ENCODE peak calls at places on chromosomes 16 and 17, in nine cellular contexts. G is NCI-H2081; M is GM04503; I is naive thymus-derived CD4-positive, alpha-beta T cell; A is BJ; K is RPMI7951; S is activated CD8-positive, alpha-beta memory T cell treated with anti-CD3 and anti-CD28 coated beads for 48 hours; P is HFFc6; W is hippocampal formation. F is an unnamed sample.

GRCh38 chr16:66399930-66400329 is 27.2 kb upstream of the BEAN1 start:
- DNase-seq in G (peak; percentile 5), M (no peak), I (no peak), A (no peak), K (no peak), S (no peak), P (no peak), W (no peak), F (no peak)

GRCh38 chr16:54647216-54647615 is 283.4 kb upstream of the IRX5 start:
- DNase-seq in G (no peak), M (no peak), I (no peak), A (no peak), K (no peak), S (no peak), P (no peak), W (no peak), F (no peak)

GRCh38 chr17:45320349-45320930 is 3.6 kb upstream of the MAP3K14 start:
- DNase-seq in G (no peak), M (no peak), I (no peak), A (peak; percentile 78), K (peak; percentile 76), S (no peak), P (peak; percentile 70), W (no peak), F (no peak)

GRCh38 chr16:86899757-86900156 is 321.4 kb downstream of the FOXL1 start:
- DNase-seq in G (no peak), M (peak; percentile 11), I (no peak), A (no peak), K (no peak), S (no peak), P (peak; percentile 15), W (no peak), F (no peak)

GRCh38 chr17:39547713-39548478 is 59.8 kb downstream of the NEUROD2 start:
- DNase-seq in G (peak; percentile 54), M (no peak), I (peak; percentile 69), A (no peak), K (peak; percentile 26), S (peak; percentile 70), P (peak; percentile 22), W (peak; percentile 22), F (no peak)

GRCh38 chr16:57904101-57904500 is 66.8 kb downstream of the CNGB1 start:
- DNase-seq in G (no peak), M (no peak), I (no peak), A (no peak), K (no peak), S (no peak), P (no peak), W (no peak), F (no peak)

GRCh38 chr16:58518980-58519368 is 3.7 kb downstream of the SETD6 start:
- DNase-seq in G (no peak), M (no peak), I (no peak), A (no peak), K (no peak), S (no peak), P (no peak), W (no peak), F (no peak)

GRCh38 chr16:70734522-70734921 is 48.7 kb upstream of the MTSS2 start:
- DNase-seq in G (no peak), M (no peak), I (no peak), A (no peak), K (no peak), S (no peak), P (no peak), W (no peak), F (no peak)

GRCh38 chr17:18257268-18257681 is 1.3 kb downstream of the FLII start:
- DNase-seq in G (no peak), M (no peak), I (no peak), A (no peak), K (no peak), S (no peak), P (no peak), W (no peak), F (no peak)

GRCh38 chr17:83083368-83084201 is 4.2 kb downstream of the METRNL start:
- DNase-seq in G (no peak), M (peak; percentile 97), I (no peak), A (peak; percentile 98), K (peak; percentile 98), S (no peak), P (peak; percentile 99), W (no peak), F (peak; percentile 90)

GRCh38 chr17:44942456-44942855 is 5.1 kb downstream of the KIF18B start:
- DNase-seq in G (no peak), M (no peak), I (no peak), A (no peak), K (no peak), S (no peak), P (no peak), W (no peak), F (no peak)

GRCh38 chr16:14015948-14016347 is 55.2 kb upstream of the MRTFB start:
- DNase-seq in G (no peak), M (peak; percentile 65), I (no peak), A (peak; percentile 81), K (peak; percentile 85), S (no peak), P (peak; percentile 82), W (no peak), F (peak; percentile 73)

GRCh38 chr16:6689643-6690042 is 643.0 kb upstream of the RBFOX1 start:
- DNase-seq in G (no peak), M (no peak), I (no peak), A (no peak), K (no peak), S (no peak), P (no peak), W (no peak), F (no peak)

GRCh38 chr16:85253127-85253941 is 141.1 kb upstream of the CIBAR2 start:
- DNase-seq in G (no peak), M (no peak), I (peak; percentile 60), A (no peak), K (peak; percentile 17), S (peak; percentile 40), P (no peak), W (peak; percentile 40), F (no peak)

GRCh38 chr16:53094013-53094630 is 39.3 kb downstream of the CHD9 start:
- DNase-seq in G (peak; percentile 82), M (no peak), I (no peak), A (no peak), K (no peak), S (no peak), P (no peak), W (peak; percentile 58), F (no peak)

GRCh38 chr16:84643180-84643583 is 5.1 kb upstream of the KLHL36 start:
- DNase-seq in G (peak; percentile 53), M (peak; percentile 91), I (no peak), A (peak; percentile 90), K (peak; percentile 93), S (no peak), P (peak; percentile 92), W (no peak), F (peak; percentile 47)

GRCh38 chr17:17950347-17950746 is 21.9 kb downstream of the TOM1L2 start:
- DNase-seq in G (no peak), M (no peak), I (no peak), A (no peak), K (no peak), S (no peak), P (no peak), W (no peak), F (no peak)

GRCh38 chr16:27335349-27336052 is 21.7 kb downstream of the IL4R start:
- DNase-seq in G (no peak), M (peak; percentile 80), I (no peak), A (peak; percentile 28), K (no peak), S (no peak), P (peak; percentile 84), W (no peak), F (no peak)